ENCODE peak calls at places on chromosomes 3 and 15, in four cellular contexts. W is mucosa of descending colon, K is neuronal stem cell, C is tibial nerve. L is an unnamed sample. For H3K36me3, the result is how much of the 10 kb centered on the place peaks cover.

GRCh38 chr3:66499881-66500574 is 794 bp downstream of the LRIG1 start:
- DNase-seq in W (peak), K (no peak), C (peak), L (peak)

GRCh38 chr3:52574056-52574965 is 37.9 kb downstream of the UQCC5 start:
- DNase-seq in W (no peak), K (no peak), C (no peak), L (no peak)

GRCh38 chr3:9838856-9839255 is 5.0 kb downstream of the RPUSD3 start:
- DNase-seq in W (peak), K (no peak), C (no peak), L (no peak)

GRCh38 chr3:157353657-157354056 is 83.0 kb upstream of the PTX3 start:
- DNase-seq in W (no peak), K (no peak), C (no peak), L (no peak)

GRCh38 chr15:77070180-77070499 is 769 bp downstream of the TSPAN3 start:
- DNase-seq in W (no peak), K (peak), C (no peak), L (no peak)

GRCh38 chr15:40313531-40314398 is 6.0 kb upstream of the PLCB2 start:
- DNase-seq in W (no peak), K (no peak), C (peak), L (no peak)

GRCh38 chr3:129837057-129837631 is 56.4 kb downstream of the TMCC1 start:
- DNase-seq in W (no peak), K (no peak), C (no peak), L (no peak)

GRCh38 chr3:85950435-85950834 is 991.6 kb downstream of the CADM2 start:
- DNase-seq in W (no peak), K (no peak), C (no peak), L (no peak)

GRCh38 chr3:166291510-166291909 is 454.3 kb upstream of the BCHE start:
- DNase-seq in W (no peak), K (no peak), C (no peak), L (no peak)

GRCh38 chr3:97479740-97480139 is 284.8 kb upstream of the ARL6 start:
- DNase-seq in W (no peak), K (no peak), C (no peak), L (no peak)

GRCh38 chr15:98727115-98728040 is 79.0 kb downstream of the IGF1R start:
- DNase-seq in W (peak), K (peak), C (peak), L (peak)

GRCh38 chr3:114686624-114687023 is 392.8 kb downstream of the TIGIT start:
- DNase-seq in W (no peak), K (no peak), C (no peak), L (no peak)

GRCh38 chr3:178602864-178603263 is 66.6 kb downstream of the KCNMB2 start:
- DNase-seq in W (no peak), K (no peak), C (no peak), L (no peak)

GRCh38 chr3:38031022-38031994 is 1.9 kb upstream of the PLCD1 start:
- DNase-seq in W (peak), K (no peak), C (no peak), L (peak)

GRCh38 chr3:111861396-111861795 is 2.3 kb downstream of the PHLDB2 start:
- DNase-seq in W (no peak), K (no peak), C (no peak), L (no peak)

GRCh38 chr3:106242779-106243178 is 374.0 kb upstream of the CBLB start:
- DNase-seq in W (no peak), K (no peak), C (no peak), L (no peak)

GRCh38 chr3:49470714-49471420 is 800 bp downstream of the DAG1 start:
- DNase-seq in W (no peak), K (no peak), C (peak), L (no peak)

GRCh38 chr3:138448631-138449030 is 14.2 kb downstream of the ESYT3 start:
- DNase-seq in W (no peak), K (no peak), C (no peak), L (peak)

GRCh38 chr3:126110431-126111125 is 26.7 kb upstream of the SLC41A3 start:
- DNase-seq in W (no peak), K (no peak), C (no peak), L (peak)

GRCh38 chr3:183701744-183702143 is 4.1 kb downstream of the YEATS2 start:
- DNase-seq in W (no peak), K (no peak), C (no peak), L (no peak)

GRCh38 chr3:171833775-171834460 is 9.2 kb upstream of the TMEM212 start:
- DNase-seq in W (no peak), K (no peak), C (no peak), L (no peak)

GRCh38 chr15:82129769-82130168 is 84.0 kb upstream of the MEX3B start:
- DNase-seq in W (no peak), K (no peak), C (no peak), L (no peak)

GRCh38 chr3:53264718-53265117 is 8.9 kb upstream of the TKT start:
- DNase-seq in W (no peak), K (no peak), C (no peak), L (no peak)

GRCh38 chr15:38648116-38648843 is 83.7 kb upstream of the RASGRP1 start:
- DNase-seq in W (no peak), K (no peak), C (no peak), L (no peak)

GRCh38 chr3:100339786-100340185 is 5.2 kb downstream of the NIT2 start:
- DNase-seq in W (no peak), K (no peak), C (no peak), L (no peak)

GRCh38 chr15:79194386-79194785 is 88.1 kb upstream of the ANKRD34C start:
- DNase-seq in W (no peak), K (no peak), C (no peak), L (no peak)

GRCh38 chr3:105368575-105369500 is 2.1 kb downstream of the ALCAM start:
- DNase-seq in W (peak), K (peak), C (peak), L (peak)

GRCh38 chr15:35991386-35991785 is 445.4 kb upstream of the DPH6 start:
- DNase-seq in W (no peak), K (no peak), C (no peak), L (no peak)

GRCh38 chr3:58271901-58272501 is 34.0 kb upstream of the RPP14 start:
- DNase-seq in W (no peak), K (no peak), C (no peak), L (no peak)

GRCh38 chr15:84727429-84727828 is 11.5 kb upstream of the SEC11A start:
- DNase-seq in W (no peak), K (no peak), C (no peak), L (no peak)

GRCh38 chr15:48371550-48371949 is 40.3 kb downstream of the DUT start:
- DNase-seq in W (no peak), K (no peak), C (peak), L (no peak)

GRCh38 chr3:5411786-5412185 is 224.3 kb downstream of the EDEM1 start:
- DNase-seq in W (no peak), K (no peak), C (no peak), L (no peak)

GRCh38 chr15:78075490-78076230 is 1.9 kb downstream of the TBC1D2B start:
- DNase-seq in W (no peak), K (peak), C (peak), L (peak)

GRCh38 chr15:78077053-78077859 is at the start of gene TBC1D2B:
- DNase-seq in W (peak), K (peak), C (no peak), L (no peak)

GRCh38 chr15:78079296-78080087 is 2.0 kb upstream of the TBC1D2B start:
- DNase-seq in W (no peak), K (no peak), C (no peak), L (no peak)

GRCh38 chr15:78076231-78077052 is 1.1 kb downstream of the TBC1D2B start:
- DNase-seq in W (no peak), K (no peak), C (no peak), L (no peak)

GRCh38 chr15:78077860-78078187 is 313 bp upstream of the TBC1D2B start:
- DNase-seq in W (no peak), K (no peak), C (no peak), L (no peak)
- H3K36me3 ChIP-seq in W (under half), K (under half), C (under half), L (under half)

DNA sequence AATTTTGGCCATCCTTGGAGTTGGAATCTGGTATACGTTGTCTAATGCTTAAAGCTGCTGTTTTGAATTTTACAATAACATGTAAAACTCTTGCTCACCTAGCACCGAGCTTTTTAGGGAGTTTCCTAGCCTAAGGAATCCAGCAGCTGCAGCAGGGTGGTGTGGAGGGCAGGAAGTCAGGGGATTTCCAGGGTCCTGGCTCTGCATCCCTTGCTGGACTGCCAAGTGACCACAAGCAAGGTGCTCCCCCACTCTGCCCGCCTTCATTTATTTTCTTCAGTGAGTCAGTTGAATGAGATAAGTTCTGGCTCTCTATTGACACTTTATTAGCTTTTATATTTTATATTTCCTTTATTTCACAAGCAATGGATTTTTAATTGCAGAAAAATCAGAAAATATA is 113.7 kb downstream of the ATG7 start:
- DNase-seq in W (no peak), K (no peak), C (no peak), L (no peak)
- H3K36me3 ChIP-seq in W (under half), K (under half), C (under half), L (under half)

GRCh38 chr15:45050587-45050986 is 27.6 kb downstream of the SORD start:
- DNase-seq in W (no peak), K (no peak), C (no peak), L (no peak)

DNA sequence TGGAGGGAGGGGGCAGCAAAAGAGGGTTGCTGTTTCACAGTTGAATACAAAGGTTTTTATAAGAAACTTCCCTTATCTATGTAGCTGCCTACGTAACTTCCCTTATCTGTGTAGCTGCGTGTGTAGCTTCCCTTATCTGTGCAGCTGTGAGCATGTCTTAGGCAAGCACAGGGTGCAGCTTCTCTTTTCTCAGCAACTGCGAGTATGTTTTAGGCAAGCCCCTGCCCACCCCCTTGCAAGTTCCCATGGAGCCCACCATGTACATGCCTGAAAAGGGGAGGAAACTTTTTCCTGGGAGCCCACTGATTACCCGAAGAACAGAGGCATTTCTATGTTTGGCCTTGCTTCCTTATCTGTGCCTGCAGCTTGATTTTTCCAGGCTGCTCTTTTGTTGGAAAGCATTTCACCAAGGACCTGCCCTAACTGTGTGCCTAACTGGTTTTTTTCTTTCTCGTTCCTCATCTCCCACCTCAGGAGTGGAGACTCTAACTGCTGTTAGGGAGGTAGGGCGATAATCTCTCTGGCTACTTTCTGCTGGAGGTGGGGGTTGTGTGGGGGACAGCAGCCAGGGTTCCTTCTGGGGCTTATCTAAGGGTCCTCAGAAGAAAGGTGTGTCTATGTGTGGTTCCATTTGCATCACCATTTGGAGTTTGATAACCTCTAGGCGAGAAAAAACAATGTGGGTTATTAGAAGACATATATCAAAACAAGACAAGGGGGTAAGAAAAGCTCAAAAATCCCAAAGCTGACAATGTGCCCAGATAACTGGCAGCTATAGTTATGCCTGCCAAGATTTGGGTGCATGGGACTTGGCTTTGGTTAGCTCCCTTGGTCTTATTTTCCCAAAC is 26.0 kb downstream of the SORD start:
- DNase-seq in W (no peak), K (no peak), C (no peak), L (no peak)
- H3K36me3 ChIP-seq in W (under half), K (half or more), C (under half), L (under half)

GRCh38 chr3:64625381-64625780 is 62.4 kb downstream of the ADAMTS9 start:
- DNase-seq in W (no peak), K (no peak), C (no peak), L (no peak)
- H3K36me3 ChIP-seq in W (under half), K (under half), C (under half), L (under half)

DNA sequence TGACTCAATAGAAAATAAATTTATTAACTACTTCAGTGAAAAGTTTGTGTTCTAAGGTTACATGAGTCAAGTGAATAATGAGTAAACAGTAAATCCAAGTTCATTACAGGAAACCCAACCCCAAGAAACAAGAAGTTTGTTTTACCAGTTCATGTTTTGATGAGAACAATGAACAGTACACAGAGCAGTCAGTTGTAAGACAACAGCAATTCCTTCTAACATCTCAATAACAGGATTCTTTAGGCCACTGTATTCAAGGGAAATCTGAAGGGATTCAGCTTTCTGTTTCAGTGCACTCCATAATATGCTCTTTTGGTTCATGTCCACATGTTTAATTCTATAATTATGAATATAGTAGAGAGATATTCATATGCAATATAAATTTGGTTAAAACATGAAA is 18.4 kb downstream of the ATR start:
- DNase-seq in W (no peak), K (no peak), C (no peak), L (no peak)
- H3K36me3 ChIP-seq in W (under half), K (half or more), C (under half), L (half or more)

GRCh38 chr15:63755162-63755561 is 78.6 kb downstream of the HERC1 start:
- DNase-seq in W (no peak), K (no peak), C (no peak), L (no peak)

GRCh38 chr15:63752979-63753378 is 80.8 kb downstream of the HERC1 start:
- DNase-seq in W (no peak), K (no peak), C (no peak), L (no peak)

GRCh38 chr15:63749330-63749942 is 84.3 kb downstream of the HERC1 start:
- DNase-seq in W (no peak), K (no peak), C (no peak), L (no peak)

GRCh38 chr15:63752075-63752684 is 81.6 kb downstream of the HERC1 start:
- DNase-seq in W (no peak), K (no peak), C (peak), L (no peak)
- H3K36me3 ChIP-seq in W (under half), K (half or more), C (under half), L (half or more)

GRCh38 chr3:44832032-44832431 is 29.7 kb upstream of the TMEM42 start:
- DNase-seq in W (no peak), K (no peak), C (no peak), L (no peak)

GRCh38 chr3:44833394-44833793 is 28.3 kb upstream of the TMEM42 start:
- DNase-seq in W (no peak), K (no peak), C (no peak), L (no peak)

GRCh38 chr3:44835684-44836083 is 26.0 kb upstream of the TMEM42 start:
- DNase-seq in W (no peak), K (no peak), C (no peak), L (no peak)

GRCh38 chr3:44831241-44831640 is 30.5 kb upstream of the TMEM42 start:
- DNase-seq in W (no peak), K (no peak), C (no peak), L (no peak)

DNA sequence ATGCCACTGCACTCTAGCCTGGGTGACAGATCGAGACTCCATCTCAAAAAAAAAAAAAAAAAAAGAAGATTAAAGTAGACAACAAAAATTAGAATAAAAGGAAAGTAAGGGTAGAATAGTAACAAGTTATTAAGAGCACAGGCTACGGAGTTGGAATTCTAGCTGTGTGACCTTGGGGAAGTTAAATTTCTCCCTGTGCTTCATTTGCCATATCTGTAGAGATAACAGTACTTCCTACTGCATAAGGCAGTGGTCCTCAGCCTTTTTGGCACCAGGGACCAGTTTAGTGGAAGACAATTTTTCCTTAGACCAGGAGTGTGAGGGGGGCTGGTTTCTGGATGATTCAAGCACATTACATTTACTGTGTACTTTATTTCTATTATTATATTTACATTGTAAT is 28.7 kb upstream of the TMEM42 start:
- DNase-seq in W (no peak), K (no peak), C (no peak), L (no peak)
- H3K36me3 ChIP-seq in W (under half), K (half or more), C (under half), L (under half)

GRCh38 chr3:197697355-197697754 is 39.3 kb downstream of the RUBCN start:
- DNase-seq in W (no peak), K (no peak), C (no peak), L (no peak)
- H3K36me3 ChIP-seq in W (under half), K (half or more), C (under half), L (half or more)

DNA sequence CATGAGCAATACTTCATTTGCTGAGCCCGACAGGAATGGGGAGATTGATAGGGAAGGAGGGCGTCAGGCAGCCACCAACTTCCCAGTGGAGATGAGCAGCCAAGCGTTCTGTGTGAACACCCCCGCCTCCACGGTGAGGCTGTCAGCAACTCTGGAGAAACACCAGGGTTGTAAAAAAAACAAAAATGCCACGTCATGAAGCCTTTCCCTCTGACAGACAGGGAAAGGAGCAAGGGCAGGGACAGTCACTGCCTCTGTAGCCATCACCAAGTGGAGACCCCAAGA is 36.7 kb downstream of the TLE3 start:
- DNase-seq in W (no peak), K (no peak), C (no peak), L (no peak)
- H3K36me3 ChIP-seq in W (under half), K (half or more), C (under half), L (half or more)

DNA sequence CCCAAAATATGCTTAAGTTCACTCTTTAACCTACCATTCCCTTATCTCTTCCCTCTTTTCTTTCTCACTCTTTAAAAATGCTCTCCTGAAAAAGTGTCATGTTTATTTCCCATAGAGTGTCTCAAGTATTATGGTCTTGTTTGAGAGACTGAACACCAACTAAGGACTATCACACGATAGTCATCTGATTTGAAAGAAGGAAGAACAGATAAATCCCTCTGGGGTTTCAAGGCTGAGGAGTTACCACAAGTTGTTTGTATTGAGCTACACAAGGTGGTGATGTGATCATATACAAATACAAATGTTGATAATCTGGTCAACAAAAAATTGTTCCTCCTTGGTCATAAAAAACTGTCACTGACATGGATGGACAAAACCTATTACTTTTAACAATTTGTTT is 13.8 kb downstream of the MEIS2 start:
- DNase-seq in W (no peak), K (no peak), C (no peak), L (no peak)
- H3K36me3 ChIP-seq in W (under half), K (half or more), C (under half), L (under half)